ENCODE peak calls at places on chromosome 22, in four cellular contexts. One of them, this sample, is unnamed.

GRCh38 chr22:47174671-47175111 is 412.2 kb downstream of the TBC1D22A start:
- DNase-seq in GM20000: no peak
- DNase-seq in GM12865: no peak
- DNase-seq in cardiac fibroblast: no peak
- DNase-seq in this sample: no peak

GRCh38 chr22:30876221-30876751 is 92.3 kb downstream of the MORC2 start:
- DNase-seq in GM20000: no peak
- DNase-seq in GM12865: no peak
- DNase-seq in cardiac fibroblast: no peak
- DNase-seq in this sample: no peak

GRCh38 chr22:25207553-25208157 is 8.0 kb downstream of the CRYBB3 start:
- DNase-seq in GM12865: no peak
- DNase-seq in GM20000: no peak
- DNase-seq in cardiac fibroblast: no peak
- DNase-seq in this sample: no peak

GRCh38 chr22:19291218-19291579 is 320 bp downstream of the CLTCL1 start:
- DNase-seq in cardiac fibroblast: peak
- DNase-seq in GM12865: peak
- DNase-seq in GM20000: peak
- DNase-seq in this sample: peak

GRCh38 chr22:19898831-19899567 is 42.6 kb upstream of the COMT start:
- DNase-seq in cardiac fibroblast: no peak
- DNase-seq in GM20000: no peak
- DNase-seq in GM12865: no peak
- DNase-seq in this sample: no peak

GRCh38 chr22:42939941-42940653 is 74.9 kb downstream of the PACSIN2 start:
- DNase-seq in GM20000: no peak
- DNase-seq in cardiac fibroblast: peak
- DNase-seq in GM12865: no peak
- DNase-seq in this sample: no peak

GRCh38 chr22:23781065-23781464 is 5.7 kb upstream of the SMARCB1 start:
- DNase-seq in cardiac fibroblast: no peak
- DNase-seq in GM12865: no peak
- DNase-seq in GM20000: no peak
- DNase-seq in this sample: no peak

GRCh38 chr22:24355574-24355973 is 71.8 kb upstream of the ADORA2A start:
- DNase-seq in cardiac fibroblast: peak
- DNase-seq in GM12865: no peak
- DNase-seq in GM20000: no peak
- DNase-seq in this sample: no peak

GRCh38 chr22:45216133-45217003 is 24.3 kb downstream of the KIAA0930 start:
- DNase-seq in GM12865: no peak
- DNase-seq in cardiac fibroblast: peak
- DNase-seq in GM20000: no peak
- DNase-seq in this sample: no peak

GRCh38 chr22:45429921-45430775 is 16.7 kb downstream of the RIBC2 start:
- DNase-seq in GM20000: no peak
- DNase-seq in cardiac fibroblast: no peak
- DNase-seq in GM12865: no peak
- DNase-seq in this sample: no peak

GRCh38 chr22:46272196-46272595 is 4.4 kb downstream of the TTC38 start:
- DNase-seq in cardiac fibroblast: no peak
- DNase-seq in GM12865: no peak
- DNase-seq in GM20000: no peak
- DNase-seq in this sample: no peak

GRCh38 chr22:27517361-27517760 is 284.2 kb downstream of the MN1 start:
- DNase-seq in GM20000: no peak
- DNase-seq in GM12865: no peak
- DNase-seq in cardiac fibroblast: no peak
- DNase-seq in this sample: no peak

GRCh38 chr22:37752189-37753061 is 55.3 kb upstream of the GCAT start:
- DNase-seq in GM20000: no peak
- DNase-seq in GM12865: no peak
- DNase-seq in cardiac fibroblast: peak
- DNase-seq in this sample: no peak

GRCh38 chr22:24429411-24430365 is 2.3 kb downstream of the ADORA2A start:
- DNase-seq in GM20000: peak
- DNase-seq in cardiac fibroblast: peak
- DNase-seq in GM12865: peak
- DNase-seq in this sample: peak

GRCh38 chr22:20551805-20552449 is 44.5 kb downstream of the MED15 start:
- DNase-seq in cardiac fibroblast: no peak
- DNase-seq in GM20000: no peak
- DNase-seq in GM12865: no peak
- DNase-seq in this sample: no peak

GRCh38 chr22:49976439-49977175 is 16.0 kb downstream of the PIM3 start:
- DNase-seq in GM20000: peak
- DNase-seq in cardiac fibroblast: no peak
- DNase-seq in GM12865: peak
- DNase-seq in this sample: peak

GRCh38 chr22:43128116-43128515 is 15.1 kb downstream of the MCAT start:
- DNase-seq in GM12865: no peak
- DNase-seq in cardiac fibroblast: no peak
- DNase-seq in GM20000: no peak
- DNase-seq in this sample: no peak

GRCh38 chr22:49079743-49080500 is 747.8 kb downstream of the BRD1 start:
- DNase-seq in GM20000: no peak
- DNase-seq in cardiac fibroblast: no peak
- DNase-seq in GM12865: no peak
- DNase-seq in this sample: no peak

GRCh38 chr22:39498802-39499201 is 3.3 kb upstream of the MIEF1 start:
- DNase-seq in GM20000: no peak
- DNase-seq in GM12865: no peak
- DNase-seq in cardiac fibroblast: no peak
- DNase-seq in this sample: no peak

GRCh38 chr22:50622723-50623327 is 5.1 kb downstream of the ARSA start:
- DNase-seq in GM12865: no peak
- DNase-seq in cardiac fibroblast: no peak
- DNase-seq in GM20000: no peak
- DNase-seq in this sample: no peak

GRCh38 chr22:42977574-42977973 is 37.4 kb downstream of the PACSIN2 start:
- DNase-seq in GM20000: no peak
- DNase-seq in GM12865: no peak
- DNase-seq in cardiac fibroblast: no peak
- DNase-seq in this sample: no peak

GRCh38 chr22:46193898-46194310 is 43.6 kb downstream of the PPARA start:
- DNase-seq in GM20000: no peak
- DNase-seq in cardiac fibroblast: peak
- DNase-seq in GM12865: no peak
- DNase-seq in this sample: no peak

GRCh38 chr22:19287076-19287724 is 4.3 kb downstream of the CLTCL1 start:
- DNase-seq in GM12865: no peak
- DNase-seq in GM20000: no peak
- DNase-seq in cardiac fibroblast: no peak
- DNase-seq in this sample: no peak

GRCh38 chr22:23693979-23694680 is 3.3 kb downstream of the RGL4 start:
- DNase-seq in GM12865: no peak
- DNase-seq in cardiac fibroblast: no peak
- DNase-seq in GM20000: no peak
- DNase-seq in this sample: no peak

GRCh38 chr22:50274311-50274710 is 4.1 kb upstream of the MAPK11 start:
- DNase-seq in GM12865: peak
- DNase-seq in GM20000: peak
- DNase-seq in cardiac fibroblast: peak
- DNase-seq in this sample: peak

GRCh38 chr22:23893446-23893956 is 682 bp upstream of the MIF start:
- DNase-seq in cardiac fibroblast: no peak
- DNase-seq in GM20000: peak
- DNase-seq in GM12865: no peak
- DNase-seq in this sample: no peak

GRCh38 chr22:29049655-29050263 is 11.9 kb downstream of the C22orf31 start:
- DNase-seq in cardiac fibroblast: no peak
- DNase-seq in GM12865: no peak
- DNase-seq in GM20000: no peak
- DNase-seq in this sample: no peak

GRCh38 chr22:20458530-20459151 is 21.0 kb upstream of the SCARF2 start:
- DNase-seq in GM12865: no peak
- DNase-seq in cardiac fibroblast: no peak
- DNase-seq in GM20000: no peak
- DNase-seq in this sample: no peak

GRCh38 chr22:44139773-44140172 is 41.0 kb upstream of the PARVG start:
- DNase-seq in GM12865: no peak
- DNase-seq in GM20000: no peak
- DNase-seq in cardiac fibroblast: no peak
- DNase-seq in this sample: no peak

GRCh38 chr22:32517921-32518320 is 43.3 kb downstream of the FBXO7 start:
- DNase-seq in GM12865: no peak
- DNase-seq in GM20000: no peak
- DNase-seq in cardiac fibroblast: no peak
- DNase-seq in this sample: no peak

GRCh38 chr22:43969021-43969878 is 14.0 kb downstream of the SAMM50 start:
- DNase-seq in GM12865: no peak
- DNase-seq in cardiac fibroblast: no peak
- DNase-seq in GM20000: no peak
- DNase-seq in this sample: no peak

GRCh38 chr22:38383417-38383816 is 66.2 kb upstream of the CSNK1E start:
- DNase-seq in GM12865: no peak
- DNase-seq in cardiac fibroblast: peak
- DNase-seq in GM20000: no peak
- DNase-seq in this sample: no peak

GRCh38 chr22:45033136-45033535 is 23.3 kb upstream of the PHF21B start:
- DNase-seq in GM20000: no peak
- DNase-seq in cardiac fibroblast: no peak
- DNase-seq in GM12865: no peak
- DNase-seq in this sample: no peak

GRCh38 chr22:20203142-20204099 is 52.6 kb upstream of the CCDC188 start:
- DNase-seq in GM12865: no peak
- DNase-seq in cardiac fibroblast: no peak
- DNase-seq in GM20000: no peak
- DNase-seq in this sample: no peak

GRCh38 chr22:19174106-19175025 is 4.2 kb downstream of the SLC25A1 start:
- DNase-seq in GM20000: no peak
- DNase-seq in GM12865: peak
- DNase-seq in cardiac fibroblast: peak
- DNase-seq in this sample: no peak

GRCh38 chr22:47591709-47592108 is 829.3 kb downstream of the TBC1D22A start:
- DNase-seq in cardiac fibroblast: no peak
- DNase-seq in GM12865: no peak
- DNase-seq in GM20000: no peak
- DNase-seq in this sample: no peak

GRCh38 chr22:22692707-22693530 is 48.5 kb downstream of the GGTLC2 start:
- DNase-seq in cardiac fibroblast: peak
- DNase-seq in GM20000: peak
- DNase-seq in GM12865: peak
- DNase-seq in this sample: peak
- TF ChIP-seq CTCF in cardiac fibroblast: peak
- TF ChIP-seq CTCF in GM20000: peak
- TF ChIP-seq CTCF in GM12865: peak
- TF ChIP-seq CTCF in this sample: peak

GRCh38 chr22:26482171-26482570 is 1.4 kb downstream of the HPS4 start:
- DNase-seq in GM20000: no peak
- DNase-seq in cardiac fibroblast: no peak
- DNase-seq in GM12865: no peak
- DNase-seq in this sample: no peak
- TF ChIP-seq CTCF in GM20000: no peak
- TF ChIP-seq CTCF in cardiac fibroblast: no peak
- TF ChIP-seq CTCF in GM12865: no peak
- TF ChIP-seq CTCF in this sample: no peak

DNA sequence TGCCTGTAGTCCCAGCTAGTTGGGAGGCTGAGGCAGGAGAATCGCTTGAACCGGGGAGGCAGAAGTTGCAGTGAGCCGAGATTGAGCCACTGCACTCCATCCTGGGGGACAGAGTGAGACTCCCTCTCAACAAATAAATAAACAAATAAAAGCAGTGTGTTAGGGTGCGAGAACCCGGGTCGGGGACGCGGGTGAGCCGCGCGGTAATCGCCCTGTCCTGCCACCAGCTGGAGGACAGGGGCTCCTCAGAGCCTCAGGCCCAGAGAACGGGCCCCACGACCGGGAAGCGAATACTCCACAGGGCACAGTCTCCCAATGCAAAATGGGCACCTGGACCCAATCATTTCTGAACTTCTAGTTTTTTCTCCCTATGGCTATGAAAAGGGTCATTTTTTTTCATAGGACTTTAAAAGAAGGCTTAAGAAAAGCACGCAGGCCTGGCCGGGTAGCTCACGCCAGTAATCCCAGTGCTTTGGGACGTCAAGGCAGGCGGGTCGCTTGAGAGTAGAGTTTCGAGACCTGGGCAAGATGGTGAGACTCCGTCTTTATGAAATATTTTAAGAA is 744 bp upstream of the MCM5 start:
- DNase-seq in GM12865: peak
- DNase-seq in cardiac fibroblast: no peak
- DNase-seq in GM20000: no peak
- DNase-seq in this sample: no peak
- TF ChIP-seq CTCF in GM12865: no peak
- TF ChIP-seq CTCF in cardiac fibroblast: no peak
- TF ChIP-seq CTCF in GM20000: no peak
- TF ChIP-seq CTCF in this sample: no peak

GRCh38 chr22:18070041-18070440 is 7.7 kb upstream of the PEX26 start:
- DNase-seq in cardiac fibroblast: no peak
- DNase-seq in GM12865: no peak
- DNase-seq in GM20000: no peak
- DNase-seq in this sample: no peak

GRCh38 chr22:18071968-18072310 is 5.9 kb upstream of the PEX26 start:
- DNase-seq in GM20000: no peak
- DNase-seq in GM12865: no peak
- DNase-seq in cardiac fibroblast: no peak
- DNase-seq in this sample: no peak

GRCh38 chr22:18068991-18069390 is 8.8 kb upstream of the PEX26 start:
- DNase-seq in cardiac fibroblast: no peak
- DNase-seq in GM12865: no peak
- DNase-seq in GM20000: no peak
- DNase-seq in this sample: no peak

GRCh38 chr22:18068381-18068988 is 9.3 kb upstream of the PEX26 start:
- DNase-seq in cardiac fibroblast: peak
- DNase-seq in GM20000: no peak
- DNase-seq in GM12865: no peak
- DNase-seq in this sample: no peak

GRCh38 chr22:18070556-18071306 is 7.1 kb upstream of the PEX26 start:
- DNase-seq in cardiac fibroblast: no peak
- DNase-seq in GM20000: no peak
- DNase-seq in GM12865: no peak
- DNase-seq in this sample: no peak
- TF ChIP-seq CTCF in cardiac fibroblast: peak
- TF ChIP-seq CTCF in GM20000: no peak
- TF ChIP-seq CTCF in GM12865: peak
- TF ChIP-seq CTCF in this sample: peak

DNA sequence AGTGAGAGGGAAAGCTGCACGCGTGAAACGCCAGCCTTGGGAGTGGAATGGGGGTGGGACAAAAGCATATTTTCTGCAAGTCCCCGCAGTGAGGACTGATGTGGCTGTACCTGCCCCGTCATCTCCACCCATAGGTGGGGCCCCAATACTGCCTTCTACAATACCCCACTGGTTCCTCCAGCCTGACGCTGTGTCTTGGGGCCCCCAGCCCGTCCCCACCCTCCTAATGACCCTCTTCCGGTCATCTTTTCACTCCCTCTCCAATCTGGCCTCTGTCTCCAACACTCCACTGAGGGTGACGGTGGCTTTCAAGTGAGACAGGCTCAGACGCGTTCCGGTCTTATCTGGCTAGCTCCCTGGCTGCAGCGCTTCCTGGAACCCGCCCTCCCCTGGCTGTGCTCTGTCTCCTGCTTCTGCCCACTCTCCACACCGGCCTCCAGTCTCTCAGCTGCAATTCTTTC is 104.2 kb downstream of the MICAL3 start:
- DNase-seq in GM20000: no peak
- DNase-seq in cardiac fibroblast: peak
- DNase-seq in GM12865: no peak
- DNase-seq in this sample: no peak
- TF ChIP-seq CTCF in GM20000: no peak
- TF ChIP-seq CTCF in cardiac fibroblast: no peak
- TF ChIP-seq CTCF in GM12865: no peak
- TF ChIP-seq CTCF in this sample: no peak

GRCh38 chr22:36331912-36332622 is 55.7 kb downstream of the MYH9 start:
- DNase-seq in cardiac fibroblast: peak
- DNase-seq in GM12865: peak
- DNase-seq in GM20000: peak
- DNase-seq in this sample: peak
- TF ChIP-seq CTCF in cardiac fibroblast: no peak
- TF ChIP-seq CTCF in GM12865: no peak
- TF ChIP-seq CTCF in GM20000: no peak
- TF ChIP-seq CTCF in this sample: no peak